ENCODE peak calls at places on chromosome 18, in five cellular contexts. One of them, this sample, is unnamed.

GRCh38 chr18:10519999-10520935 is 5.6 kb upstream of the NAPG start:
- DNase-seq in heart left ventricle: peak; percentile 85
- DNase-seq in memory B cell: peak; percentile 63
- DNase-seq in cardiac fibroblast: peak; percentile 98
- DNase-seq in NCI-H1436: peak; percentile 81
- DNase-seq in this sample: peak; percentile 45

GRCh38 chr18:10379511-10379910 is 74.9 kb upstream of the APCDD1 start:
- DNase-seq in cardiac fibroblast: no peak
- DNase-seq in heart left ventricle: no peak
- DNase-seq in NCI-H1436: no peak
- DNase-seq in memory B cell: no peak
- DNase-seq in this sample: no peak

GRCh38 chr18:53780666-53781065 is 443.8 kb downstream of the MBD2 start:
- DNase-seq in heart left ventricle: no peak
- DNase-seq in cardiac fibroblast: no peak
- DNase-seq in memory B cell: no peak
- DNase-seq in NCI-H1436: no peak
- DNase-seq in this sample: no peak

GRCh38 chr18:72086421-72086820 is 457.7 kb downstream of the CBLN2 start:
- DNase-seq in cardiac fibroblast: peak; percentile 37
- DNase-seq in heart left ventricle: no peak
- DNase-seq in NCI-H1436: no peak
- DNase-seq in memory B cell: no peak
- DNase-seq in this sample: no peak

GRCh38 chr18:49340446-49340845 is 120.0 kb downstream of the DYM start:
- DNase-seq in heart left ventricle: no peak
- DNase-seq in cardiac fibroblast: peak; percentile 68
- DNase-seq in NCI-H1436: no peak
- DNase-seq in memory B cell: no peak
- DNase-seq in this sample: no peak

GRCh38 chr18:69490813-69491212 is 90.1 kb downstream of the DOK6 start:
- DNase-seq in cardiac fibroblast: peak; percentile 49
- DNase-seq in memory B cell: no peak
- DNase-seq in NCI-H1436: no peak
- DNase-seq in heart left ventricle: no peak
- DNase-seq in this sample: no peak

GRCh38 chr18:35851286-35851967 is 121.1 kb upstream of the RMP24 start:
- DNase-seq in memory B cell: no peak
- DNase-seq in cardiac fibroblast: no peak
- DNase-seq in heart left ventricle: no peak
- DNase-seq in NCI-H1436: no peak
- DNase-seq in this sample: no peak

GRCh38 chr18:68507781-68508180 is 207.1 kb downstream of the TMX3 start:
- DNase-seq in NCI-H1436: no peak
- DNase-seq in heart left ventricle: no peak
- DNase-seq in memory B cell: no peak
- DNase-seq in cardiac fibroblast: peak; percentile 59
- DNase-seq in this sample: no peak

GRCh38 chr18:32920796-32921787 is 148.3 kb upstream of the KLHL14 start:
- DNase-seq in memory B cell: no peak
- DNase-seq in heart left ventricle: no peak
- DNase-seq in NCI-H1436: no peak
- DNase-seq in cardiac fibroblast: peak; percentile 96
- DNase-seq in this sample: no peak

GRCh38 chr18:51253476-51253875 is 56.0 kb upstream of the MEX3C start:
- DNase-seq in heart left ventricle: no peak
- DNase-seq in NCI-H1436: no peak
- DNase-seq in cardiac fibroblast: no peak
- DNase-seq in memory B cell: no peak
- DNase-seq in this sample: no peak

GRCh38 chr18:79941473-79942119 is 9.9 kb downstream of the SLC66A2 start:
- DNase-seq in cardiac fibroblast: no peak
- DNase-seq in memory B cell: no peak
- DNase-seq in NCI-H1436: no peak
- DNase-seq in heart left ventricle: no peak
- DNase-seq in this sample: no peak

GRCh38 chr18:59697236-59697932 is at the start of gene CCBE1:
- DNase-seq in cardiac fibroblast: peak; percentile 83
- DNase-seq in heart left ventricle: peak; percentile 48
- DNase-seq in memory B cell: no peak
- DNase-seq in NCI-H1436: peak; percentile 57
- DNase-seq in this sample: peak; percentile 44

GRCh38 chr18:49285627-49286026 is 174.8 kb downstream of the DYM start:
- DNase-seq in heart left ventricle: no peak
- DNase-seq in NCI-H1436: no peak
- DNase-seq in cardiac fibroblast: no peak
- DNase-seq in memory B cell: no peak
- DNase-seq in this sample: no peak